ENCODE peak calls at places on chromosomes 3 and 15, in four cellular contexts. U, M, A and W are unnamed samples.

GRCh38 chr3:105516972-105517371 is 150.3 kb downstream of the ALCAM start:
- DNase-seq in M (no peak), U (no peak), A (no peak), W (no peak)

GRCh38 chr15:70245932-70246622 is 148.4 kb upstream of the TLE3 start:
- DNase-seq in U (no peak), A (no peak), M (no peak), W (no peak)

GRCh38 chr3:45565341-45565740 is 29.2 kb upstream of the LIMD1 start:
- DNase-seq in U (no peak), M (no peak), A (no peak), W (no peak)

GRCh38 chr3:126131881-126132750 is 48.2 kb upstream of the SLC41A3 start:
- DNase-seq in A (no peak), M (no peak), U (peak; percentile 23), W (no peak)

GRCh38 chr3:126994661-126995161 is 11.8 kb downstream of the PLXNA1 start:
- DNase-seq in U (no peak), M (no peak), A (no peak), W (no peak)

GRCh38 chr15:71342658-71343057 is 227.4 kb downstream of the THSD4 start:
- DNase-seq in M (no peak), U (no peak), A (no peak), W (no peak)

GRCh38 chr3:169053427-169053826 is 610.1 kb downstream of the MECOM start:
- DNase-seq in M (no peak), U (no peak), A (no peak), W (no peak)

GRCh38 chr3:48716508-48716981 is 476 bp downstream of the IP6K2 start:
- DNase-seq in A (no peak), M (peak; percentile 14), U (peak; percentile 33), W (peak; percentile 43)